ENCODE peak calls at places on chromosomes 4 and X, in nine cellular contexts. One of them, this sample, is unnamed.
A peak's percentile ranks its signal among the peaks of the same experiment; 100 is the strongest.

GRCh38 chr4:148951346-148951745 is 509.1 kb upstream of the NR3C2 start:
- DNase-seq in uterus: no peak
- DNase-seq in sigmoid colon: no peak
- DNase-seq in adrenal gland: no peak
- DNase-seq in A549: no peak
- DNase-seq in right lobe of liver: no peak
- DNase-seq in vagina: no peak
- DNase-seq in endothelial cell of umbilical vein: no peak
- DNase-seq in IMR-90: peak; percentile 4
- DNase-seq in this sample: no peak

GRCh38 chr4:166432842-166433241 is 559.8 kb downstream of the TLL1 start:
- DNase-seq in uterus: no peak
- DNase-seq in sigmoid colon: no peak
- DNase-seq in adrenal gland: no peak
- DNase-seq in A549: no peak
- DNase-seq in right lobe of liver: no peak
- DNase-seq in vagina: no peak
- DNase-seq in endothelial cell of umbilical vein: no peak
- DNase-seq in IMR-90: no peak
- DNase-seq in this sample: no peak

GRCh38 chrX:74613350-74614192 is 853 bp downstream of the RLIM start:
- DNase-seq in uterus: no peak
- DNase-seq in sigmoid colon: no peak
- DNase-seq in adrenal gland: no peak
- DNase-seq in A549: peak; percentile 23
- DNase-seq in right lobe of liver: no peak
- DNase-seq in vagina: no peak
- DNase-seq in endothelial cell of umbilical vein: peak; percentile 40
- DNase-seq in IMR-90: peak; percentile 29
- DNase-seq in this sample: no peak

GRCh38 chr4:150395872-150396271 is 186.1 kb upstream of the MAB21L2 start:
- DNase-seq in uterus: no peak
- DNase-seq in sigmoid colon: no peak
- DNase-seq in adrenal gland: no peak
- DNase-seq in A549: no peak
- DNase-seq in right lobe of liver: no peak
- DNase-seq in vagina: no peak
- DNase-seq in endothelial cell of umbilical vein: no peak
- DNase-seq in IMR-90: no peak
- DNase-seq in this sample: no peak

GRCh38 chrX:37746268-37746931 is 33.5 kb upstream of the CYBB start:
- DNase-seq in uterus: no peak
- DNase-seq in sigmoid colon: no peak
- DNase-seq in adrenal gland: no peak
- DNase-seq in A549: no peak
- DNase-seq in right lobe of liver: no peak
- DNase-seq in vagina: no peak
- DNase-seq in endothelial cell of umbilical vein: no peak
- DNase-seq in IMR-90: no peak
- DNase-seq in this sample: no peak

GRCh38 chr4:54289316-54289715 is 60.2 kb downstream of the PDGFRA start:
- DNase-seq in uterus: no peak
- DNase-seq in sigmoid colon: no peak
- DNase-seq in adrenal gland: no peak
- DNase-seq in A549: no peak
- DNase-seq in right lobe of liver: no peak
- DNase-seq in vagina: no peak
- DNase-seq in endothelial cell of umbilical vein: no peak
- DNase-seq in IMR-90: no peak
- DNase-seq in this sample: no peak

GRCh38 chr4:40417941-40418340 is 82.8 kb downstream of the CHRNA9 start:
- DNase-seq in uterus: no peak
- DNase-seq in sigmoid colon: no peak
- DNase-seq in adrenal gland: no peak
- DNase-seq in A549: no peak
- DNase-seq in right lobe of liver: no peak
- DNase-seq in vagina: no peak
- DNase-seq in endothelial cell of umbilical vein: no peak
- DNase-seq in IMR-90: no peak
- DNase-seq in this sample: no peak

GRCh38 chr4:75895744-75896314 is 6.4 kb downstream of the PPEF2 start:
- DNase-seq in uterus: no peak
- DNase-seq in sigmoid colon: no peak
- DNase-seq in adrenal gland: no peak
- DNase-seq in A549: peak; percentile 15
- DNase-seq in right lobe of liver: no peak
- DNase-seq in vagina: no peak
- DNase-seq in endothelial cell of umbilical vein: peak; percentile 35
- DNase-seq in IMR-90: peak; percentile 18
- DNase-seq in this sample: no peak

GRCh38 chr4:150257338-150257737 is 179.1 kb downstream of the DCLK2 start:
- DNase-seq in uterus: no peak
- DNase-seq in sigmoid colon: no peak
- DNase-seq in adrenal gland: no peak
- DNase-seq in A549: no peak
- DNase-seq in right lobe of liver: no peak
- DNase-seq in vagina: no peak
- DNase-seq in endothelial cell of umbilical vein: no peak
- DNase-seq in IMR-90: no peak
- DNase-seq in this sample: peak; percentile 79

GRCh38 chr4:90002406-90003040 is 107.9 kb downstream of the MMRN1 start:
- DNase-seq in uterus: no peak
- DNase-seq in sigmoid colon: no peak
- DNase-seq in adrenal gland: no peak
- DNase-seq in A549: no peak
- DNase-seq in right lobe of liver: no peak
- DNase-seq in vagina: no peak
- DNase-seq in endothelial cell of umbilical vein: peak; percentile 6
- DNase-seq in IMR-90: no peak
- DNase-seq in this sample: no peak

GRCh38 chr4:1470816-1471442 is 64.7 kb upstream of the NKX1-1 start:
- DNase-seq in uterus: peak; percentile 8
- DNase-seq in sigmoid colon: peak; percentile 64
- DNase-seq in adrenal gland: no peak
- DNase-seq in A549: no peak
- DNase-seq in right lobe of liver: peak; percentile 51
- DNase-seq in vagina: no peak
- DNase-seq in endothelial cell of umbilical vein: no peak
- DNase-seq in IMR-90: no peak
- DNase-seq in this sample: no peak

GRCh38 chr4:28443786-28444412 is 1583.3 kb downstream of the STIM2 start:
- DNase-seq in uterus: no peak
- DNase-seq in sigmoid colon: no peak
- DNase-seq in adrenal gland: no peak
- DNase-seq in A549: no peak
- DNase-seq in right lobe of liver: no peak
- DNase-seq in vagina: no peak
- DNase-seq in endothelial cell of umbilical vein: no peak
- DNase-seq in IMR-90: peak; percentile 15
- DNase-seq in this sample: no peak

GRCh38 chrX:30278365-30278764 is 30.8 kb downstream of the NR0B1 start:
- DNase-seq in uterus: no peak
- DNase-seq in sigmoid colon: no peak
- DNase-seq in adrenal gland: peak; percentile 68
- DNase-seq in A549: no peak
- DNase-seq in right lobe of liver: no peak
- DNase-seq in vagina: no peak
- DNase-seq in endothelial cell of umbilical vein: no peak
- DNase-seq in IMR-90: peak; percentile 34
- DNase-seq in this sample: no peak

GRCh38 chrX:39242187-39242586 is 440.9 kb downstream of the MID1IP1 start:
- DNase-seq in uterus: no peak
- DNase-seq in sigmoid colon: no peak
- DNase-seq in adrenal gland: peak; percentile 8
- DNase-seq in A549: peak; percentile 6
- DNase-seq in right lobe of liver: no peak
- DNase-seq in vagina: no peak
- DNase-seq in endothelial cell of umbilical vein: peak; percentile 1
- DNase-seq in IMR-90: no peak
- DNase-seq in this sample: no peak

DNA sequence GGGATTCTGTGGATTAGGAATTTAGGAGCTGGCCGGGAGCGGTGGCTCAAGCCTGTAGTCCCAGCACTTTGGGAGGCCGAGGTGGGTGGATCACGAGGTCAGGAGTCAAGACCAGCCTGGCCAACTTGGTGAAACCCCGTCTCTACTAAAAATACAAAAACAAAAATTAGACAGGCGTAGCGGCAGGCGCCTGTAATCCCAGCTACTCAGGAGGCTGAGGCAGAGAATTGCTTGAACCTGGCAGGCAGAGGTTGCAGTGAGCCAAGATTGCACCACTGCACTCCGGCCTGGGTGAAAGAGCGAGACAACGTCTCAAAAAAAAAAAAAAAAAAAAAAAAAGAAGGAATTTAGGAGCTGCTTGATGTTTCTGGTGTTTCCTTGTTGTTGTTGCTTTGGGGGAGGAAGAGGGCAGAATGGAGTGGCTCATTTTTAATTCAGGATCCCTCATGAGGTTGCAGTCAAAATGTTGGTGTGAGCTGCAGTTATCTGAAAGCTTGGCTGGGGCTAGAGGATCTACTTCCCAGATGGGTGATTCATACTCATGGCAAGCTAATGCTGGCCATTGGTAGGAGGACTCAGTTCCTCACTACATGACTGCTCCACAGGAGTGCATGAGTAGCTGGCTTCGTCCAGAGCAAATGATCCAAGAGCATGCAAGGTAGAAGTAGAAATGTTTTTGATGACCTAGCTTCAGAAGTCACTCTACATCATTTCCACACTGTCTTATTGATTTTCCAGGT is 26.5 kb upstream of the JADE1 start:
- DNase-seq in uterus: peak; percentile 19
- DNase-seq in sigmoid colon: no peak
- DNase-seq in adrenal gland: no peak
- DNase-seq in A549: no peak
- DNase-seq in right lobe of liver: no peak
- DNase-seq in vagina: no peak
- DNase-seq in endothelial cell of umbilical vein: no peak
- DNase-seq in IMR-90: peak; percentile 58
- DNase-seq in this sample: no peak
- TF ChIP-seq CTCF in uterus: no peak
- TF ChIP-seq CTCF in sigmoid colon: no peak
- TF ChIP-seq CTCF in adrenal gland: no peak
- TF ChIP-seq CTCF in A549: no peak
- TF ChIP-seq CTCF in right lobe of liver: no peak
- TF ChIP-seq CTCF in vagina: no peak
- TF ChIP-seq CTCF in endothelial cell of umbilical vein: no peak
- TF ChIP-seq CTCF in IMR-90: no peak
- TF ChIP-seq CTCF in this sample: no peak

DNA sequence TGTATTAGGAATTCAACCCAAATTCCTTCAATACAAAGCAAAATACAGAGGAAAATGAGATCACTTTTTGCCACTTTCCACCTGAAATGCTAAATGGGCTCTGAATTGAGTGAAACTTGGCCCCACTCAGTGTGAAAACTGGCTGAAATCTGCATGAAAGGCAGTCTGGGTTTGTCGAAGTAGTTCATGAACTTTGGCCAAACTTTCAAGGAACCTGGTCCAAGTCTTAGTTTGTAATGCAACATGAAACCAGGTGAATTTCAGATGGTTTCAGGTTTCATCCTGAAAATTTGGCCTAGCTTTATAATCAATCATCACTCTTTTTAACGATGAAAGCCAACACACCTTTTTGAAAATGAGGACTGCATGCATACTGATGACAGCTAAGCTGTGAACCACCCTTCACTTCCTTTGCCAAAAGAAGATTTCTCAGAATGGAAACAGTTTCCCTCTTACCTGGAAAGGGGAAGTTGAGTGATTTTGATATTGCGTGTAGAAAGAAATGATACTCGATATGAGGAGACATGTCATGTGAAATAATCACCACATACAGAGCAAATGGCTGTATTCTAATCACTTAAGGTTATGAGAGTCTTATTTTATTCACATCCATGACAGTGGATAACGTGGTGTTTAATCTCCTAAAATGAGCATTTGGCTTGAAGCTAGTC is 209.9 kb upstream of the ETNPPL start:
- DNase-seq in uterus: no peak
- DNase-seq in sigmoid colon: no peak
- DNase-seq in adrenal gland: no peak
- DNase-seq in A549: no peak
- DNase-seq in right lobe of liver: no peak
- DNase-seq in vagina: no peak
- DNase-seq in endothelial cell of umbilical vein: no peak
- DNase-seq in IMR-90: no peak
- DNase-seq in this sample: no peak
- H3K27ac ChIP-seq in uterus: no peak overlapping the region
- H3K27ac ChIP-seq in sigmoid colon: no peak overlapping the region
- H3K27ac ChIP-seq in adrenal gland: no peak overlapping the region
- H3K27ac ChIP-seq in A549: no peak overlapping the region
- H3K27ac ChIP-seq in right lobe of liver: no peak overlapping the region
- H3K27ac ChIP-seq in vagina: no peak overlapping the region
- H3K27ac ChIP-seq in endothelial cell of umbilical vein: no peak overlapping the region
- H3K27ac ChIP-seq in IMR-90: no peak overlapping the region
- H3K27ac ChIP-seq in this sample: no peak overlapping the region

GRCh38 chr4:73224886-73225285 is 33.7 kb downstream of the ANKRD17 start:
- DNase-seq in uterus: no peak
- DNase-seq in sigmoid colon: no peak
- DNase-seq in adrenal gland: no peak
- DNase-seq in A549: no peak
- DNase-seq in right lobe of liver: no peak
- DNase-seq in vagina: no peak
- DNase-seq in endothelial cell of umbilical vein: no peak
- DNase-seq in IMR-90: no peak
- DNase-seq in this sample: no peak

GRCh38 chr4:73221734-73222133 is 36.9 kb downstream of the ANKRD17 start:
- DNase-seq in uterus: no peak
- DNase-seq in sigmoid colon: no peak
- DNase-seq in adrenal gland: no peak
- DNase-seq in A549: no peak
- DNase-seq in right lobe of liver: no peak
- DNase-seq in vagina: no peak
- DNase-seq in endothelial cell of umbilical vein: no peak
- DNase-seq in IMR-90: no peak
- DNase-seq in this sample: no peak

GRCh38 chr4:73220815-73221214 is 37.8 kb downstream of the ANKRD17 start:
- DNase-seq in uterus: no peak
- DNase-seq in sigmoid colon: no peak
- DNase-seq in adrenal gland: no peak
- DNase-seq in A549: no peak
- DNase-seq in right lobe of liver: no peak
- DNase-seq in vagina: no peak
- DNase-seq in endothelial cell of umbilical vein: no peak
- DNase-seq in IMR-90: no peak
- DNase-seq in this sample: no peak

GRCh38 chr4:73223258-73223651 is 35.3 kb downstream of the ANKRD17 start:
- DNase-seq in uterus: no peak
- DNase-seq in sigmoid colon: no peak
- DNase-seq in adrenal gland: no peak
- DNase-seq in A549: no peak
- DNase-seq in right lobe of liver: no peak
- DNase-seq in vagina: no peak
- DNase-seq in endothelial cell of umbilical vein: no peak
- DNase-seq in IMR-90: no peak
- DNase-seq in this sample: no peak

GRCh38 chr4:73222466-73223257 is 35.9 kb downstream of the ANKRD17 start:
- DNase-seq in uterus: peak; percentile 49
- DNase-seq in sigmoid colon: peak; percentile 68
- DNase-seq in adrenal gland: peak; percentile 77
- DNase-seq in A549: peak; percentile 65
- DNase-seq in right lobe of liver: no peak
- DNase-seq in vagina: no peak
- DNase-seq in endothelial cell of umbilical vein: peak; percentile 96
- DNase-seq in IMR-90: peak; percentile 97
- DNase-seq in this sample: no peak
- TF ChIP-seq POLR2A in uterus: peak; percentile 19
- TF ChIP-seq POLR2A in sigmoid colon: no peak
- TF ChIP-seq POLR2A in adrenal gland: peak; percentile 89
- TF ChIP-seq POLR2A in A549: no peak
- TF ChIP-seq POLR2A in right lobe of liver: peak; percentile 49
- TF ChIP-seq POLR2A in vagina: no peak
- TF ChIP-seq POLR2A in endothelial cell of umbilical vein: peak; percentile 86
- TF ChIP-seq POLR2A in IMR-90: peak; percentile 90
- TF ChIP-seq POLR2A in this sample: no peak

GRCh38 chr4:78057135-78057599 is at the start of gene FRAS1:
- DNase-seq in uterus: peak; percentile 14
- DNase-seq in sigmoid colon: peak; percentile 68
- DNase-seq in adrenal gland: peak; percentile 15
- DNase-seq in A549: peak; percentile 17
- DNase-seq in right lobe of liver: peak; percentile 57
- DNase-seq in vagina: no peak
- DNase-seq in endothelial cell of umbilical vein: peak; percentile 36
- DNase-seq in IMR-90: no peak
- DNase-seq in this sample: no peak
- TF ChIP-seq CTCF in uterus: no peak
- TF ChIP-seq CTCF in sigmoid colon: no peak
- TF ChIP-seq CTCF in adrenal gland: no peak
- TF ChIP-seq CTCF in A549: peak; percentile 14
- TF ChIP-seq CTCF in right lobe of liver: no peak
- TF ChIP-seq CTCF in vagina: no peak
- TF ChIP-seq CTCF in endothelial cell of umbilical vein: no peak
- TF ChIP-seq CTCF in IMR-90: no peak
- TF ChIP-seq CTCF in this sample: no peak

This sample was measured in esophagus muscularis mucosa.